ENCODE peak calls at places on chromosome 6, in ten cellular contexts. F is transverse colon; X is CD8-positive, alpha-beta T cell; P is mammary epithelial cell; O is Panc1; M is CD4-positive, alpha-beta T cell; Y is cardiac muscle cell; A is IMR-90; V is heart right ventricle; I is neural progenitor cell. G is an unnamed sample.

GRCh38 chr6:44697333-44697732 is 309.8 kb downstream of the CDC5L start:
- DNase-seq in P (no peak), M (no peak), V (peak), Y (no peak), I (peak), O (no peak), F (no peak), A (no peak), X (no peak), G (no peak)

GRCh38 chr6:45920819-45921511 is 94.7 kb downstream of the CLIC5 start:
- DNase-seq in P (peak), O (no peak), I (no peak), M (no peak), X (no peak), Y (no peak), A (no peak), V (no peak), F (no peak), G (no peak)

GRCh38 chr6:87730310-87730709 is 28.3 kb upstream of the AKIRIN2 start:
- DNase-seq in V (peak), F (peak), M (no peak), Y (no peak), A (peak), O (no peak), I (no peak), P (peak), X (no peak), G (no peak)

GRCh38 chr6:149473080-149474052 is 11.4 kb downstream of the ZC3H12D start:
- DNase-seq in Y (no peak), I (peak), V (no peak), X (no peak), O (no peak), M (no peak), F (peak), P (peak), A (no peak), G (no peak)

GRCh38 chr6:72524011-72524645 is 97.7 kb upstream of the KCNQ5 start:
- DNase-seq in Y (no peak), I (no peak), V (no peak), X (no peak), P (peak), M (no peak), F (no peak), A (no peak), O (no peak), G (no peak)

GRCh38 chr6:79670789-79671188 is 39.7 kb downstream of the SH3BGRL2 start:
- DNase-seq in M (no peak), P (no peak), I (no peak), F (no peak), Y (no peak), A (no peak), X (no peak), O (no peak), V (no peak), G (no peak)

GRCh38 chr6:32973144-32973854 is 4.9 kb downstream of the BRD2 start:
- DNase-seq in P (peak), F (peak), M (no peak), A (peak), Y (peak), V (peak), I (peak), O (no peak), X (peak), G (no peak)

GRCh38 chr6:168618546-168619315 is 177.7 kb downstream of the SMOC2 start:
- DNase-seq in F (no peak), X (no peak), O (no peak), Y (no peak), P (no peak), M (no peak), V (no peak), I (no peak), A (no peak), G (no peak)

GRCh38 chr6:97591955-97592354 is 308.9 kb upstream of the MMS22L start:
- DNase-seq in O (no peak), V (no peak), I (peak), P (no peak), Y (no peak), F (no peak), A (no peak), M (no peak), X (no peak), G (no peak)

GRCh38 chr6:73832313-73832712 is 136.3 kb downstream of the CD109 start:
- DNase-seq in O (no peak), P (no peak), M (no peak), I (no peak), Y (no peak), V (no peak), X (no peak), A (no peak), F (no peak), G (no peak)

GRCh38 chr6:32815115-32815514 is 1.7 kb downstream of the HLA-DOB start:
- DNase-seq in Y (no peak), P (peak), A (peak), O (no peak), V (no peak), M (no peak), I (no peak), X (no peak), F (no peak), G (no peak)

GRCh38 chr6:70673601-70674000 is 5.9 kb downstream of the SMAP1 start:
- DNase-seq in A (peak), X (no peak), I (no peak), F (no peak), V (no peak), M (no peak), P (peak), O (no peak), Y (no peak), G (no peak)

GRCh38 chr6:156839591-156840001 is 62.4 kb downstream of the ARID1B start:
- DNase-seq in V (peak), O (no peak), F (no peak), I (no peak), P (no peak), A (peak), Y (peak), X (no peak), M (no peak), G (no peak)
- H3K27ac ChIP-seq in V (peak), O (no peak), F (no peak), I (peak), P (no peak), A (no peak), Y (peak), X (no peak), M (no peak), G (peak)

GRCh38 chr6:13275435-13275989 is 52.8 kb downstream of the TBC1D7 start:
- DNase-seq in P (no peak), Y (no peak), V (no peak), M (no peak), O (no peak), I (no peak), F (no peak), X (no peak), A (no peak), G (no peak)

GRCh38 chr6:13274707-13275434 is 53.5 kb downstream of the TBC1D7 start:
- DNase-seq in I (peak), M (no peak), A (no peak), P (no peak), F (no peak), X (no peak), Y (no peak), V (no peak), O (no peak), G (no peak)

GRCh38 chr6:13273202-13273930 is 55.0 kb downstream of the TBC1D7 start:
- DNase-seq in A (no peak), V (no peak), P (no peak), F (no peak), M (no peak), Y (no peak), O (no peak), X (no peak), I (no peak), G (no peak)

GRCh38 chr6:13273931-13274706 is 54.2 kb downstream of the TBC1D7 start:
- DNase-seq in V (no peak), I (no peak), A (no peak), Y (no peak), M (peak), P (no peak), X (peak), F (peak), O (no peak), G (peak)

DNA sequence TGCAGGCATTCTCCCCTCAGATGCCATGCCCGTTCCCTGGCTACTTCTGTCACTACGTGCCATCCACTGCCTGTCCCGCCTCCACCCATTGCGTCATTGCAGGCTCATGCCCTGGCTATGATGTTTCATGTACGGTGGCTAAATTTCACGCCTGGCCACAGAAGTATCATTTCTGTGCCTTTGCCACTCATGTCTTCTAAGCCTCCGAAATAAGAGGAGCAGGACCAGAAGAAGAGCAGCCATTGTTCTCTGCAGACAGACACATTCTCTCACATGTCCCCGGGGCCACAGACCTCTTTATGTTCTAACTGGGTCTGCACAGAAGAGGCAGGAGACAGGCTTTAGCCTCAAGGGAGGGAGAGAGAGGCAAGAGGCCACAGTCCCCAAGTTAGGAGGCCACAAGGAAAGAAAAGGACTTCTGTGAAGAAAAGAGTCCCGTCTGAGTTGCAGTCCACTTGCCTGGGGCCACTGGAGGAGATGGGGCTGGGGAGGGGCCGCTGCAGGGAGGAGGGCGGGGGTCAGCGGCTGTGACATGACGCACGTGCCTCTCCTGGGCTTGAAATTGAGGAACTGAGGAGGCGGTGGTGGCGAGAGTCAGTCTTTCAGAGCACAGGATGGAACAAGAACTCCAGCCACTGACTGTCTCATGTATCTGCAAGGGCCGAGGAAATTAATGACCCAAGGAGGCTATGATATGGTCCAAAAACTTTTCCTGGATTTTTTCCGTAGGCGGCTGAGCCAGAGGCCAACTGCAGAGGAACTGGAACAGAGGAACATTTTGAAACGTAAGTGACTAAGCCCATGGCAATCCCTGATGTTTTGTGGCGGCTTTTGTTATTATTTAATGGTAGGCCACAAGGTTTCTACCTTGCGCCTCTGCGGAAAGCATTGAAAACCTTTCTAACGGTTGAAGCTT is 55.9 kb downstream of the TBC1D7 start:
- DNase-seq in X (no peak), O (no peak), I (no peak), V (peak), M (no peak), P (no peak), F (peak), A (no peak), Y (no peak), G (peak)
- H3K27ac ChIP-seq in X (no peak), O (no peak), I (no peak), V (no peak), M (no peak), P (no peak), F (peak), A (no peak), Y (no peak), G (peak)

DNA sequence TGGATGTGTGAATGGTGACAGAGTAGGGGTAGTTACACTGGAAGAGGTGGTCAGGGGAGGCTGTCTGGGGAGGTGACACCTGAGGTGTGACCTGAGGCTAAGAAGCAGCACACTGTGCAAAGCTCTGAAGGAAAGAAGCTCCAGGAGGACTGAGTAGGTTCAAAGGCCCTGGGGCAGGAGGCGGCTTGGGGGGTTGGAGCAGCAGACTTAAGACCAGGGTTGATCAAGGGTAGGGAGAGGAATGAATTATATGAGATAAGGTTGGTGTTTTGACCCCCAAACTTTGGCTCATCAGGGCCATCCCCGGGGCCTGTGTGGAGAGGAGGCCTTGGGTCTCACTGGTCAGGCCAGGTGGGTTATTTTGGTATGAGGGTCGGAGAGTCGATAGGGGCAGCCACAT is 166.1 kb downstream of the GRM4 start:
- DNase-seq in P (no peak), V (no peak), Y (no peak), O (no peak), I (no peak), A (no peak), M (peak), X (no peak), F (no peak), G (no peak)
- H3K27ac ChIP-seq in P (no peak), V (no peak), Y (no peak), O (no peak), I (no peak), A (no peak), M (no peak), X (no peak), F (no peak), G (no peak)

GRCh38 chr6:166203003-166203640 is 35.5 kb upstream of the TBXT start:
- DNase-seq in V (no peak), Y (no peak), I (no peak), O (no peak), M (no peak), X (no peak), P (no peak), F (no peak), A (peak), G (no peak)
- H3K27ac ChIP-seq in V (no peak), Y (no peak), I (no peak), O (no peak), M (no peak), X (no peak), P (no peak), F (no peak), A (no peak), G (no peak)

GRCh38 chr6:156102129-156102528 is 646.5 kb upstream of the NOX3 start:
- DNase-seq in P (no peak), Y (no peak), I (peak), M (no peak), O (no peak), A (peak), V (no peak), F (peak), X (no peak), G (no peak)

GRCh38 chr6:156109713-156110112 is 654.1 kb upstream of the NOX3 start:
- DNase-seq in I (no peak), V (no peak), F (no peak), P (no peak), A (peak), X (no peak), M (no peak), O (no peak), Y (no peak), G (no peak)

GRCh38 chr6:156111913-156112312 is 656.3 kb upstream of the NOX3 start:
- DNase-seq in M (no peak), V (no peak), A (no peak), Y (no peak), P (no peak), F (no peak), I (no peak), X (no peak), O (no peak), G (no peak)

GRCh38 chr6:156110249-156110648 is 654.6 kb upstream of the NOX3 start:
- DNase-seq in M (no peak), A (no peak), F (no peak), O (no peak), I (no peak), V (no peak), X (no peak), Y (no peak), P (no peak), G (no peak)

DNA sequence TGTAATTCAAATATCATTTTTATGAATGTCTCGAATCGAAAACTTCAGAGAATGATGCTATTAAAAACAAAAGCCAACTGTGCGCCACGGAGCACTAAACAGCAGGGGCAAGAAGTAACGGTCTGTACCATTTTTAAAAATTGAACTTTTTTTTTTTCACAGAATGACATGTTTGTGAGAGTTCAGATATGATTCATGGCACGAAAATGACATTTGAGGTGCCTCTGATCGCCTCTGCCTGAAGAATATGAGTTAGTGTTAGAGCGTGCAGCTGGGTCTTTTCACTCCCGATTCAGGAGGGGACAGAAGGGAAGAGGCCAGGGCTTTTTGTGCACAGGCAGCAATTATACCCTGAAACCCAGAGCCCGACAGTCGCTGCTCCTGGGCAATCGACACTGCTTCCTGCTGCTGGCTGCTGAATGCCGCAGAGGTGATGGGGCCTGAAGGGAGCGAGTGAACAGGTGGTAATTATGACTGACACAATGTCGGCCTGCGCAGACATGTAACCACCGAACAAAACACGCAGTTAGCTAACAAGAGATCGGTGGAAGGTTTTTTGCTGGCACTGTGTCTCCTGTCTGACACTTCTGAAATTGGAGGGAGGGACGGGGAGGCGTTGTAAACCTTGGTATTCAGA is 652.0 kb upstream of the NOX3 start:
- DNase-seq in V (no peak), I (peak), X (no peak), M (no peak), A (no peak), O (no peak), Y (no peak), P (no peak), F (no peak), G (no peak)
- H3K27ac ChIP-seq in V (no peak), I (no peak), X (no peak), M (no peak), A (no peak), O (no peak), Y (no peak), P (no peak), F (no peak), G (no peak)

GRCh38 chr6:135921176-135921575 is 69.7 kb downstream of the PDE7B start:
- DNase-seq in P (no peak), O (no peak), A (peak), I (no peak), Y (no peak), X (no peak), V (no peak), M (no peak), F (no peak), G (no peak)

GRCh38 chr6:135920689-135921088 is 69.2 kb downstream of the PDE7B start:
- DNase-seq in Y (no peak), X (no peak), A (no peak), O (no peak), P (no peak), I (no peak), F (no peak), M (no peak), V (no peak), G (no peak)

GRCh38 chr6:135922746-135923145 is 71.2 kb downstream of the PDE7B start:
- DNase-seq in P (no peak), X (no peak), Y (no peak), V (peak), A (peak), I (no peak), M (no peak), F (no peak), O (no peak), G (no peak)

GRCh38 chr6:135919026-135919425 is 67.5 kb downstream of the PDE7B start:
- DNase-seq in Y (no peak), A (no peak), M (no peak), X (no peak), V (no peak), F (no peak), O (no peak), I (no peak), P (no peak), G (no peak)

DNA sequence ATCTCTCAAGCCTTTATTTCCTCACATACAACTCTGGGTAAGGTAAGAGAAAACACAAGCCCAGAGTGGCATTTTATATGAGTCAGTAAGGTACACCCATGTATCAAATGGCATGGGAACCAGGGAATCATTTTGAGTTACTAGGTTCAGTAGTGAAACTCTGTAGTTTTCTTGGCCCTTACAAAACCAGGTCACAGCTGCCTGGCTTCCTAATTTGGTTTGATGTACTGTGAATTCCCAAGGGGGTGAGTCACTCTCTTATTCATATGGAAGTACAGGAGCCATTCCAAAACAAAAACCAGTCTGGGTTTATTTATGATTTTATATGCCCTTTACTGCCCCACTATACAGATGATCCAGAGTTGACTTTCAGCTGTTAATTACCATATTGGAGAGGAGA is 70.7 kb downstream of the PDE7B start:
- DNase-seq in X (no peak), P (peak), F (no peak), Y (no peak), I (no peak), O (peak), M (no peak), A (peak), V (peak), G (no peak)
- H3K27ac ChIP-seq in X (no peak), P (peak), F (peak), Y (no peak), I (no peak), O (no peak), M (no peak), A (peak), V (no peak), G (peak)

GRCh38 chr6:85459224-85459901 is 9.5 kb downstream of the NT5E start:
- DNase-seq in P (peak), O (no peak), F (no peak), Y (no peak), M (no peak), A (peak), X (no peak), I (no peak), V (no peak), G (no peak)

GRCh38 chr6:85458782-85459181 is 8.9 kb downstream of the NT5E start:
- DNase-seq in F (no peak), A (no peak), I (no peak), M (no peak), O (no peak), Y (no peak), P (no peak), X (no peak), V (no peak), G (no peak)

GRCh38 chr6:85456782-85457181 is 6.9 kb downstream of the NT5E start:
- DNase-seq in A (no peak), M (no peak), V (no peak), I (no peak), P (no peak), Y (no peak), X (no peak), O (no peak), F (no peak), G (no peak)

GRCh38 chr6:85460154-85460950 is 10.5 kb downstream of the NT5E start:
- DNase-seq in A (no peak), I (no peak), O (no peak), V (no peak), P (no peak), F (no peak), Y (no peak), M (no peak), X (no peak), G (no peak)

DNA sequence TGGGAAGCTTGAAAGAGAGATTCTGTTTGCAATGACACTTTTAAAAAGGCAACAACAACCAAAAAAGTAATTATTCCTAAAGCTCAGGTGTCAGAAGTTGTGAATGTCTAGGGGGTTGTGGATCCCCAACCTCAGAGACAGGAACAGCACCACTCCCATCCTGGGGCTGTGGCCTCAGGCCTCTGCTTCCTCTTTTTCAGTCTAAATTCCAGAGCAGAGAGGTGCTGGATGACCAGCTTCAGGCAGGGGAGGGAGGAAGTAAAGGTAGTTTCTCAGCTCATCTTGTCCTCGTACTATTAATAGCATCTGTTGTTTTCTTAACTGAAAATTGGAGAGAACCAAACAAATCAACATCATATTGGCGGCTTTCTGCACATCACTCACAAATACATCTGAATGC is 8.3 kb downstream of the NT5E start:
- DNase-seq in F (no peak), X (no peak), O (no peak), I (no peak), Y (no peak), P (no peak), M (no peak), V (no peak), A (no peak), G (no peak)
- H3K27ac ChIP-seq in F (peak), X (no peak), O (peak), I (no peak), Y (no peak), P (peak), M (no peak), V (no peak), A (peak), G (no peak)